ENCODE peak calls at places on chromosomes 2 and 18, in six cellular contexts. M, T, Y, L, F and W are unnamed samples.

GRCh38 chr2:106269591-106270291 is 75.6 kb upstream of the UXS1 start:
- DNase-seq in Y (no peak), T (peak; percentile 43), F (peak; percentile 52), L (peak; percentile 12), M (no peak), W (peak; percentile 34)

GRCh38 chr2:23528690-23529089 is 143.7 kb downstream of the KLHL29 start:
- DNase-seq in F (no peak), L (no peak), T (no peak), Y (no peak), M (no peak), W (no peak)

GRCh38 chr18:67589325-67589724 is 72.8 kb upstream of the DSEL start:
- DNase-seq in L (no peak), Y (no peak), T (peak; percentile 56), M (no peak), F (no peak), W (peak; percentile 17)

GRCh38 chr2:27182346-27182745 is 29.5 kb upstream of the ATRAID start:
- DNase-seq in L (peak; percentile 25), M (no peak), Y (no peak), T (no peak), F (no peak), W (peak; percentile 8)

GRCh38 chr2:207474871-207475485 is 54.8 kb upstream of the CREB1 start:
- DNase-seq in T (peak; percentile 70), L (peak; percentile 75), F (no peak), M (peak; percentile 29), Y (no peak), W (peak; percentile 71)

GRCh38 chr2:196276421-196276820 is 105.0 kb upstream of the STK17B start:
- DNase-seq in Y (no peak), M (no peak), T (no peak), L (no peak), F (no peak), W (no peak)

GRCh38 chr2:107525420-107525819 is 301.3 kb upstream of the RGPD4 start:
- DNase-seq in F (no peak), T (peak; percentile 7), M (no peak), Y (no peak), L (peak; percentile 86), W (no peak)

GRCh38 chr2:156430978-156431358 is 5.2 kb upstream of the GPD2 start:
- DNase-seq in M (no peak), Y (no peak), T (peak; percentile 77), L (peak; percentile 50), F (no peak), W (peak; percentile 74)

GRCh38 chr2:200705305-200705985 is 106.3 kb upstream of the BZW1 start:
- DNase-seq in M (no peak), Y (no peak), F (no peak), T (peak; percentile 30), L (peak; percentile 42), W (no peak)

GRCh38 chr2:95267458-95268207 is 6.6 kb upstream of the PROM2 start:
- DNase-seq in F (no peak), L (peak; percentile 14), Y (peak; percentile 50), M (peak; percentile 2), T (no peak), W (peak; percentile 39)

GRCh38 chr2:144509001-144509545 is 10.8 kb downstream of the ZEB2 start:
- DNase-seq in F (no peak), M (no peak), Y (no peak), T (no peak), L (no peak), W (no peak)

GRCh38 chr2:40658917-40659316 is 207.0 kb upstream of the SLC8A1 start:
- DNase-seq in Y (no peak), M (peak; percentile 20), L (peak; percentile 30), F (no peak), T (peak; percentile 40), W (peak; percentile 40)

GRCh38 chr2:191345788-191346187 is 100.6 kb downstream of the MYO1B start:
- DNase-seq in F (no peak), L (no peak), Y (no peak), M (no peak), T (peak; percentile 74), W (peak; percentile 34)

DNA sequence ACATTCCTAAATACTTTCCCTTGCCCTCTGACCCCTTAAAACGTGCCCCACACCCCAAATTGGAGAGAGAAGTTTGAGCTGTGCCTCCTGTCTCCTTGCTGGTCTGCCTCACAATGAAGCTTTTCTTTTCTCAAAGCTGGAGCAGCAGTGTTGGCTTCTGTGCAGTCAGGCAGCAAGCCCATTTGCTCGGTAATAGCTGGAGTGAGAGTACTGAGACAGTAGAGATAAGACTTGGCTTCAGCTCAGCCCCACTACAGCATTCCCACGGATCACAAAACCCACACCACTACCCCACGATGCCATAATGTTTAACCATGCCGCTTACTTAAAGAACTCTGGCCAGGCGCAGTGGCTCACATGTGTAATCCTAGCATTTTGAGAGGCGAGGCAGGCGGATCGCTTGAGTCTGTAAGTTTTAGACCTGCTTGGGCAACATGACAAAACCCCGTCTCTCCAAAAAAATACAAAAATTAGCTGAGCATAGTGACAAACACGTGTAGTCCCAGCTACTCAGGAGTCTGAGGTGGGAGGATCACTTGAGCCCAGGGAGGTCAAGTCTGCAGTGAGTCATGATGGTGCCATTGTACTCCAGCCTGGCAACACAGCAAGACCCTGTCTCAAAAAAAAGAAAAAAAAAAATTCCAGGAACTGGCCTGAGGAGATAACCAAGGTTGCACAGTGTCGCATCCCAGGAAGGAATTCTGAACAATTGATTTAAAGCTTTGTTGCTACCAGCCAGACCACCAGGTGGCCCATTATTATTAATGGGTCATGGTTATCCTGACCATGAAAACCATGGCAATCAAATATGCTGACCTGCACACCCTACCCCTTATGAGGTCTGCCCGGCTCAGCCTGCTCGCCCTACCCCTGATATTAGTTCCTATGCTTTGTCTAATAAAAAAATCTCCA is 73.3 kb downstream of the NCAPH start:
- DNase-seq in F (peak; percentile 67), Y (no peak), T (no peak), L (peak; percentile 91), M (no peak), W (no peak)
- TF ChIP-seq CTCF in F (no peak), Y (peak; percentile 39), T (no peak), L (no peak), M (peak; percentile 21), W (no peak)

DNA sequence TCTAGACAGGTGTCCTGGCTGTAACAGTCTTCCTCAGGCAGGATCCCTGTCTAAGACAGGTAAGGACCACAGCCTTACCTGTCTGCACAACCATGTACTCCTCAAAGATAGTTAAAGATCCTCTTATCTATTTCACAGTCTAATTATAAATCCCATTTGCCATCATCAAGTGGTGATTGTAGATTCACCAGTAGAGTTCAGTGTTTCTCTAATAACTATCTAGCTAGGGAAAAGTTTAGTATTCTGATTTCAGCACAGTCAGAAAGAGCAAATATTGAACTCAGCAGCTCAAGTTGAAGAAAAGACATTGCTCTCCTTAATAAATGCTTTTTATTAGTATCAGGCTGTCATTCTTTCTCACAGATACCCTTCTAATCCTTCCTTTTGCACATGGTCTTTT is 1305.5 kb upstream of the NXPH2 start:
- DNase-seq in Y (no peak), F (no peak), M (no peak), T (peak; percentile 2), L (peak; percentile 11), W (no peak)
- TF ChIP-seq CTCF in Y (no peak), F (no peak), M (no peak), T (no peak), L (peak; percentile 12), W (no peak)

GRCh38 chr18:26457611-26458350 is 90.6 kb downstream of the KCTD1 start:
- DNase-seq in L (no peak), F (no peak), T (no peak), Y (no peak), M (no peak), W (no peak)
- TF ChIP-seq CTCF in L (no peak), F (no peak), T (no peak), Y (peak; percentile 37), M (peak; percentile 62), W (no peak)

GRCh38 chr2:100223502-100223901 is 81.1 kb upstream of the AFF3 start:
- DNase-seq in T (no peak), Y (no peak), F (no peak), M (no peak), L (no peak), W (no peak)

GRCh38 chr2:100228967-100229366 is 86.6 kb upstream of the AFF3 start:
- DNase-seq in T (no peak), M (no peak), L (no peak), F (no peak), Y (no peak), W (no peak)

GRCh38 chr2:100222844-100223243 is 80.5 kb upstream of the AFF3 start:
- DNase-seq in L (no peak), Y (no peak), M (no peak), T (no peak), F (no peak), W (no peak)

GRCh38 chr2:100230754-100231153 is 88.4 kb upstream of the AFF3 start:
- DNase-seq in Y (no peak), T (no peak), L (peak; percentile 14), F (no peak), M (no peak), W (no peak)

GRCh38 chr2:100228415-100228814 is 86.0 kb upstream of the AFF3 start:
- DNase-seq in F (no peak), L (no peak), T (no peak), M (no peak), Y (no peak), W (no peak)
- TF ChIP-seq CTCF in F (no peak), L (no peak), T (no peak), M (no peak), Y (no peak), W (no peak)

DNA sequence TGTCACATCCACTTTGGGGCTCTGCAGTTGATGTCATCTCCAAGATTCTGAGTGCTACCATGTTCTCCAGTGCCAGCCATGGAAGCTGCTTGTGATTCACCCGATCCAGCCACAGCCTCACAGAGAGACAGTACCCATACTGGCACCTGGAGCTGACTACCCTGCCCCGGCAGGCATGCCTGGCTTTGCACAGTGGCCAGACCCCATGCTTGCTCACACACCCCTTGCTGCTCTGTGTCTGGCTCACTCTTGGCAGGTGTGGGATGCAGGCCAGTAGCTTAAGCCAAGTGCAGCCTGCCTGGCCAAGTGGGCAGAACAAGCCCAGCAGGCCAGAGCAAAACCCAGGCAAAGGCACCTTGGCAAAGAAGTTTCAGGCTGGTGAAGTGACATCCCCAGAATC is 828.4 kb upstream of the VRK2 start:
- DNase-seq in F (peak; percentile 61), T (peak; percentile 2), Y (no peak), M (no peak), L (no peak), W (no peak)
- TF ChIP-seq CTCF in F (no peak), T (no peak), Y (no peak), M (no peak), L (no peak), W (no peak)